ENCODE peak calls at places on chromosome 2, in five cellular contexts. S is endodermal cell, E is hepatocyte, Q is cardiac muscle cell, M is substantia nigra. B is an unnamed sample.

GRCh38 chr2:20589975-20590703 is 60.8 kb downstream of the HS1BP3 start:
- DNase-seq in Q (no peak), E (no peak), S (peak), M (no peak), B (no peak)

GRCh38 chr2:61793389-61793836 is 60.4 kb downstream of the FAM161A start:
- DNase-seq in E (peak), S (peak), M (no peak), Q (peak), B (no peak)

GRCh38 chr2:217990791-217991465 is 11.9 kb downstream of the TNS1 start:
- DNase-seq in S (no peak), Q (no peak), M (no peak), E (no peak), B (no peak)

GRCh38 chr2:144234115-144234772 is 285.7 kb downstream of the ZEB2 start:
- DNase-seq in E (no peak), M (no peak), S (no peak), Q (peak), B (no peak)

GRCh38 chr2:237279012-237279768 is 134.8 kb downstream of the COL6A3 start:
- DNase-seq in Q (no peak), E (no peak), S (no peak), M (no peak), B (no peak)

GRCh38 chr2:144453486-144454158 is 66.3 kb downstream of the ZEB2 start:
- DNase-seq in E (no peak), M (no peak), Q (no peak), S (no peak), B (no peak)

GRCh38 chr2:166321076-166321475 is 54.7 kb downstream of the SCN9A start:
- DNase-seq in E (no peak), S (no peak), M (no peak), Q (no peak), B (no peak)

GRCh38 chr2:137689549-137689948 is 274.7 kb upstream of the HNMT start:
- DNase-seq in M (no peak), Q (peak), S (no peak), E (no peak), B (no peak)

GRCh38 chr2:8669157-8669852 is 12.6 kb upstream of the ID2 start:
- DNase-seq in E (no peak), S (no peak), Q (peak), M (no peak), B (peak)

GRCh38 chr2:190587106-190587505 is 52.6 kb upstream of the NEMP2 start:
- DNase-seq in M (no peak), S (no peak), Q (no peak), E (no peak), B (no peak)

GRCh38 chr2:190359896-190360376 is 16.5 kb downstream of the INPP1 start:
- DNase-seq in Q (peak), S (peak), E (no peak), M (no peak), B (peak)

GRCh38 chr2:239463541-239464165 is 62.8 kb upstream of the HDAC4 start:
- DNase-seq in Q (no peak), M (no peak), E (no peak), S (no peak), B (no peak)

GRCh38 chr2:207166349-207167128 is 791 bp upstream of the KLF7 start:
- DNase-seq in M (peak), S (peak), Q (peak), E (peak), B (peak)

GRCh38 chr2:60884795-60885194 is 3.4 kb downstream of the REL start:
- DNase-seq in Q (peak), M (no peak), E (no peak), S (no peak), B (no peak)

GRCh38 chr2:128406629-128407252 is 88.1 kb upstream of the HS6ST1 start:
- DNase-seq in M (no peak), E (no peak), Q (no peak), S (no peak), B (no peak)

GRCh38 chr2:6960659-6961058 is 43.4 kb downstream of the RNF144A start:
- DNase-seq in S (peak), E (peak), M (no peak), Q (peak), B (no peak)

GRCh38 chr2:136058951-136059530 is 58.9 kb downstream of the CXCR4 start:
- DNase-seq in E (no peak), S (no peak), M (no peak), Q (no peak), B (no peak)

GRCh38 chr2:23532311-23533013 is 147.5 kb downstream of the KLHL29 start:
- DNase-seq in E (peak), S (no peak), M (no peak), Q (no peak), B (no peak)

GRCh38 chr2:3101704-3102055 is 275.9 kb downstream of the EIPR1 start:
- DNase-seq in M (no peak), Q (no peak), S (no peak), E (no peak), B (no peak)

GRCh38 chr2:219718066-219718465 is 90.6 kb downstream of the SLC4A3 start:
- DNase-seq in S (no peak), Q (no peak), E (no peak), M (no peak), B (no peak)

GRCh38 chr2:175195012-175195411 is 13.5 kb upstream of the ATP5MC3 start:
- DNase-seq in M (no peak), S (no peak), E (no peak), Q (no peak), B (no peak)

GRCh38 chr2:206873426-206873825 is 65.9 kb upstream of the CPO start:
- DNase-seq in M (no peak), S (no peak), Q (peak), E (no peak), B (no peak)

GRCh38 chr2:232693344-232693743 is 3.8 kb upstream of the GIGYF2 start:
- DNase-seq in Q (no peak), M (no peak), S (peak), E (no peak), B (no peak)

GRCh38 chr2:146669735-146670134 is 1175.1 kb upstream of the ACVR2A start:
- DNase-seq in Q (no peak), E (no peak), M (no peak), S (no peak), B (no peak)

GRCh38 chr2:65227035-65227470 is 578 bp upstream of the ACTR2 start:
- DNase-seq in S (no peak), E (peak), Q (peak), M (no peak), B (no peak)

GRCh38 chr2:240932724-240933047 is 26.6 kb downstream of the CROCC2 start:
- DNase-seq in Q (no peak), E (no peak), S (no peak), M (no peak), B (no peak)

GRCh38 chr2:112048236-112048592 is 6.9 kb upstream of the TMEM87B start:
- DNase-seq in Q (no peak), S (no peak), E (no peak), M (no peak), B (no peak)

GRCh38 chr2:61949458-61950107 is 44.1 kb downstream of the COMMD1 start:
- DNase-seq in E (no peak), S (no peak), M (no peak), Q (no peak), B (no peak)

GRCh38 chr2:74759991-74760390 is 73.9 kb upstream of the HK2 start:
- DNase-seq in S (no peak), Q (no peak), E (no peak), M (no peak), B (no peak)

GRCh38 chr2:54628418-54628817 is 95.0 kb upstream of the EML6 start:
- DNase-seq in S (no peak), Q (no peak), E (no peak), M (no peak), B (no peak)
- H3K27ac ChIP-seq in S (no peak), Q (no peak), E (no peak), M (no peak), B (no peak)

DNA sequence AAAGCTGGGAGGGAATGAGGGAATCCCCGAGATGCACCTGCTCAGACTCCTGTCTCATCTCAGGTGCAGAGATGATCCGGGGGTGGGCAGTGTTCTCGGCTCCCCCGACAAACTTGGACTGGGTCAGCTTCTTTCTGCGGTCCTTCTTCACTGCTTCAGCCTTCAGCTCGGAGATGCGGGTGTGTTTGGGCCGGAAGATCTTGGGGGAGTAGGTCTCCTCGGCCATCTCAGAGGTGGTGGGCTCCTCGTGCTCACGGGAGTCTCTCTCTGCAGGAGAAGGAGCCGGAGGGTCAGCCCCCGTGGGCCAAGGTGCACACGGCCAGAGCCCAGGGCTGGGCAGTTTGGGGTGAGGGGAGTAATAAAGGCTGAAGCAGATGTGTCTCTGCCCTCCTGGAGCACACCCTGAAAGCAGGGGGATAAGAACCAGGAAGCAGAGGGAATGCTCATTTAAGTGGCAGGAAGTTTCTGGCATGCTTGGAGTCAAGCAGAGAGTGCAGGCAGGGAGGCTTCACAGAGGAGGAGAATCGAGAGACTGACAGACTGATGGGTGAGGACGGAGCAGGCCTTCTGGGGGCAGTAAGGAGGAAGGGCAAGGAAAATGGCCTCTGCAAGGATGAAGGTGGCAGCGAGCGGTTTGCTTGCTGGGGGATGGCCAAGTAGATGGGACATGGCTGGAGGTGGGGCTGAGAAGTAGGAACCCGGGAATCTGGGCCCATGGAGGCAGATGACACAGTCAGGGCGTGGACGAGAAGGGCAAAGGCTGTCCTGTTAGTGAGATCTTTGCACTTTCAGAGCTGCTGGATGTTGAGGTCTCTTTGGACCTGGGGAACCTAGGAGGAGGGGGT is 16.3 kb downstream of the IGFBP5 start:
- DNase-seq in S (peak), M (no peak), E (no peak), Q (no peak), B (no peak)
- H3K27ac ChIP-seq in S (no peak), M (no peak), E (no peak), Q (peak), B (no peak)

GRCh38 chr2:113780472-113780871 is 24.0 kb upstream of the SLC35F5 start:
- DNase-seq in M (no peak), E (no peak), Q (no peak), S (no peak), B (no peak)

GRCh38 chr2:113784823-113785744 is 28.6 kb upstream of the SLC35F5 start:
- DNase-seq in Q (peak), M (no peak), E (no peak), S (no peak), B (no peak)
- H3K27ac ChIP-seq in Q (no peak), M (no peak), E (no peak), S (no peak), B (no peak)

DNA sequence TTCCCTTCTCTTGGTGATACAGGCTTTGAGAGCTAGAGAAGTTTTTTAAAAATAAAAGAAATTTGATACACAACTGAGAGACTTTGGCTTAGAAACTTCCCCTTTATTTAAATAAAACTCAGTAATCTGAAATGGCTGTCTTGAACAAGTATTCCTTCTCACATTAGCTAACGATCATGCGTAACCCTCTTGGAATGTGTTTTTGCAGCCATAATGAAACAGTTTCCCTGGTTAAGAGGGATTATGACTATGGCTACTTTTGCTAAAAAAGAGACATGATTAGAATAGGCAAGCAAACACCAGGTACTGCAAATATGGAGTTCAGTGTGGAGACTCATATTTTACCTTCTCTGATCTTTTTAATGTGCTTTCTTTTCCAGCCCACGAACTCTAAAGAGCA is 9.7 kb upstream of the MALL start:
- DNase-seq in E (no peak), S (no peak), Q (peak), M (no peak), B (no peak)
- H3K27ac ChIP-seq in E (no peak), S (no peak), Q (no peak), M (no peak), B (no peak)

GRCh38 chr2:68829764-68830163 is 41.4 kb downstream of the BMP10 start:
- DNase-seq in M (no peak), Q (no peak), S (no peak), E (no peak), B (no peak)
- H3K27ac ChIP-seq in M (peak), Q (no peak), S (no peak), E (peak), B (peak)

GRCh38 chr2:25294573-25295462 is 46.9 kb downstream of the DNMT3A start:
- DNase-seq in M (peak), S (no peak), E (no peak), Q (peak), B (peak)

GRCh38 chr2:25293145-25293544 is 48.6 kb downstream of the DNMT3A start:
- DNase-seq in S (no peak), M (no peak), Q (peak), E (no peak), B (no peak)

GRCh38 chr2:25293958-25294513 is 47.7 kb downstream of the DNMT3A start:
- DNase-seq in S (no peak), M (no peak), Q (no peak), E (no peak), B (no peak)

GRCh38 chr2:25292408-25292807 is 49.3 kb downstream of the DNMT3A start:
- DNase-seq in S (no peak), Q (no peak), E (no peak), M (no peak), B (no peak)

GRCh38 chr2:25290811-25291510 is 50.8 kb downstream of the DNMT3A start:
- DNase-seq in E (no peak), S (no peak), Q (peak), M (no peak), B (no peak)
- H3K27ac ChIP-seq in E (peak), S (no peak), Q (no peak), M (no peak), B (peak)

DNA sequence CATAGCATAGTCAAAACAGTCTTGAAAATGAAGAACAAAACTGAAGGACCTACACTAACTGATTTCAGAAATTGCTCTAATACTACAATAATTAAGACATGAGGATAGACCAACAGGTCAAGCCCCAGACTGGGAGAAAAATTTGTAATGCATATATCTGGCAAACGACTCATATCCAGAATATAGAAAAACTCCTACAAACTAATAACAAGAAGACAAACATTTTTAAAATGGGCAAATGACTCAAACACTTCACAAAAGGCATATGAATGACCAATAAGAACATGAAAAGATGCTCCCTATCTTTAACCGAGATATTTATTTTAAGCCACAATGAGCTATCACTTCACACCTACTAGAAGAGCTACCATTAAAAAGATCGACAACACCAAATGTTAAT is 14.2 kb downstream of the TGFBRAP1 start:
- DNase-seq in Q (no peak), S (no peak), M (no peak), E (no peak), B (no peak)
- H3K27ac ChIP-seq in Q (no peak), S (no peak), M (no peak), E (no peak), B (no peak)